ENCODE peak calls at places on chromosomes 2 and 18, in six cellular contexts. One of them, this sample, is unnamed. For H3K36me3, the result is how much of the 10 kb centered on the place peaks cover.

GRCh38 chr2:12452211-12452610 is 264.5 kb upstream of the TRIB2 start:
- DNase-seq in left lung: no peak
- DNase-seq in SK-N-SH: no peak
- DNase-seq in CD4-positive, CD25-positive, alpha-beta regulatory T cell: no peak
- DNase-seq in lower lobe of right lung: no peak
- DNase-seq in heart right ventricle: no peak
- DNase-seq in this sample: no peak

GRCh38 chr2:240701736-240702639 is 10.3 kb downstream of the AQP12A start:
- DNase-seq in left lung: no peak
- DNase-seq in SK-N-SH: no peak
- DNase-seq in CD4-positive, CD25-positive, alpha-beta regulatory T cell: no peak
- DNase-seq in lower lobe of right lung: peak
- DNase-seq in heart right ventricle: no peak
- DNase-seq in this sample: peak

GRCh38 chr18:58417752-58418151 is 211.1 kb downstream of the ALPK2 start:
- DNase-seq in left lung: no peak
- DNase-seq in SK-N-SH: no peak
- DNase-seq in CD4-positive, CD25-positive, alpha-beta regulatory T cell: no peak
- DNase-seq in lower lobe of right lung: no peak
- DNase-seq in heart right ventricle: no peak
- DNase-seq in this sample: no peak

GRCh38 chr2:96769816-96770215 is 9.1 kb downstream of the CNNM4 start:
- DNase-seq in left lung: no peak
- DNase-seq in SK-N-SH: peak
- DNase-seq in CD4-positive, CD25-positive, alpha-beta regulatory T cell: no peak
- DNase-seq in lower lobe of right lung: peak
- DNase-seq in heart right ventricle: peak
- DNase-seq in this sample: peak

GRCh38 chr2:191692502-191693115 is 14.7 kb downstream of the NABP1 start:
- DNase-seq in left lung: no peak
- DNase-seq in SK-N-SH: no peak
- DNase-seq in CD4-positive, CD25-positive, alpha-beta regulatory T cell: no peak
- DNase-seq in lower lobe of right lung: no peak
- DNase-seq in heart right ventricle: no peak
- DNase-seq in this sample: no peak

GRCh38 chr18:812673-813404 is 797 bp upstream of the YES1 start:
- DNase-seq in left lung: peak
- DNase-seq in SK-N-SH: peak
- DNase-seq in CD4-positive, CD25-positive, alpha-beta regulatory T cell: peak
- DNase-seq in lower lobe of right lung: peak
- DNase-seq in heart right ventricle: peak
- DNase-seq in this sample: peak

GRCh38 chr2:224284134-224284946 is 117.6 kb downstream of the FAM124B start:
- DNase-seq in left lung: no peak
- DNase-seq in SK-N-SH: peak
- DNase-seq in CD4-positive, CD25-positive, alpha-beta regulatory T cell: peak
- DNase-seq in lower lobe of right lung: no peak
- DNase-seq in heart right ventricle: peak
- DNase-seq in this sample: no peak

GRCh38 chr2:73128841-73129535 is 16.2 kb upstream of the RAB11FIP5 start:
- DNase-seq in left lung: no peak
- DNase-seq in SK-N-SH: no peak
- DNase-seq in CD4-positive, CD25-positive, alpha-beta regulatory T cell: no peak
- DNase-seq in lower lobe of right lung: no peak
- DNase-seq in heart right ventricle: no peak
- DNase-seq in this sample: no peak

GRCh38 chr2:33074197-33074596 is 127.4 kb downstream of the LTBP1 start:
- DNase-seq in left lung: no peak
- DNase-seq in SK-N-SH: no peak
- DNase-seq in CD4-positive, CD25-positive, alpha-beta regulatory T cell: no peak
- DNase-seq in lower lobe of right lung: no peak
- DNase-seq in heart right ventricle: no peak
- DNase-seq in this sample: no peak

GRCh38 chr2:196268538-196269338 is 97.4 kb upstream of the STK17B start:
- DNase-seq in left lung: no peak
- DNase-seq in SK-N-SH: no peak
- DNase-seq in CD4-positive, CD25-positive, alpha-beta regulatory T cell: peak
- DNase-seq in lower lobe of right lung: no peak
- DNase-seq in heart right ventricle: no peak
- DNase-seq in this sample: peak

GRCh38 chr18:70047931-70048603 is 100.4 kb upstream of the CD226 start:
- DNase-seq in left lung: no peak
- DNase-seq in SK-N-SH: no peak
- DNase-seq in CD4-positive, CD25-positive, alpha-beta regulatory T cell: no peak
- DNase-seq in lower lobe of right lung: no peak
- DNase-seq in heart right ventricle: no peak
- DNase-seq in this sample: no peak

GRCh38 chr2:132837764-132838163 is 167.8 kb upstream of the LYPD1 start:
- DNase-seq in left lung: no peak
- DNase-seq in SK-N-SH: no peak
- DNase-seq in CD4-positive, CD25-positive, alpha-beta regulatory T cell: no peak
- DNase-seq in lower lobe of right lung: no peak
- DNase-seq in heart right ventricle: no peak
- DNase-seq in this sample: no peak

GRCh38 chr2:1728821-1729220 is 15.5 kb downstream of the PXDN start:
- DNase-seq in left lung: peak
- DNase-seq in SK-N-SH: peak
- DNase-seq in CD4-positive, CD25-positive, alpha-beta regulatory T cell: no peak
- DNase-seq in lower lobe of right lung: peak
- DNase-seq in heart right ventricle: peak
- DNase-seq in this sample: peak

GRCh38 chr18:7447629-7448028 is 119.5 kb upstream of the PTPRM start:
- DNase-seq in left lung: no peak
- DNase-seq in SK-N-SH: no peak
- DNase-seq in CD4-positive, CD25-positive, alpha-beta regulatory T cell: no peak
- DNase-seq in lower lobe of right lung: no peak
- DNase-seq in heart right ventricle: no peak
- DNase-seq in this sample: no peak

GRCh38 chr2:134375935-134376334 is 122.1 kb downstream of the MGAT5 start:
- DNase-seq in left lung: no peak
- DNase-seq in SK-N-SH: peak
- DNase-seq in CD4-positive, CD25-positive, alpha-beta regulatory T cell: no peak
- DNase-seq in lower lobe of right lung: no peak
- DNase-seq in heart right ventricle: no peak
- DNase-seq in this sample: no peak

GRCh38 chr18:3806656-3807055 is 356.7 kb downstream of the TGIF1 start:
- DNase-seq in left lung: no peak
- DNase-seq in SK-N-SH: no peak
- DNase-seq in CD4-positive, CD25-positive, alpha-beta regulatory T cell: no peak
- DNase-seq in lower lobe of right lung: no peak
- DNase-seq in heart right ventricle: no peak
- DNase-seq in this sample: no peak

DNA sequence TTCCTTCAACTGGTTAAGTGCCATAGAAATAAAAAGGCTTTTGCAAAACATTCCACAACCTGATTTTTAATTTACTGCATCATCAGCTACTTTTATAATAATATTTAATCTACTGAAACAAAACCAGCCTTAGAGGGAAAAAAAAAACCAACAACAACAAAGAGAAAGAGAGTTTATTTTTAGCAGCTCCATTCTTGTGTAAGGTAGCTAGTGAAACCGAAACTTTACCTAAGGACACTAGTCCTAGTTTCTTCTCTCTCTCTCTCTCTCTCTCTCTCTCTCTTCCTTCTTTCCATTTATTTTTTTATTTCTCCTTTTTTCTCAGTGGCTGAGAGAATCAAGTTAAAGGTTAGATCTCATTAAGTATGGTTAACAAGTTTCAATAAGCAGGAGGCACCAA is 21.4 kb downstream of the EN1 start:
- DNase-seq in left lung: no peak
- DNase-seq in SK-N-SH: no peak
- DNase-seq in CD4-positive, CD25-positive, alpha-beta regulatory T cell: no peak
- DNase-seq in lower lobe of right lung: no peak
- DNase-seq in heart right ventricle: no peak
- DNase-seq in this sample: no peak
- H3K4me3 ChIP-seq in left lung: no peak
- H3K4me3 ChIP-seq in SK-N-SH: no peak
- H3K4me3 ChIP-seq in CD4-positive, CD25-positive, alpha-beta regulatory T cell: no peak
- H3K4me3 ChIP-seq in lower lobe of right lung: no peak
- H3K4me3 ChIP-seq in heart right ventricle: no peak
- H3K4me3 ChIP-seq in this sample: no peak

DNA sequence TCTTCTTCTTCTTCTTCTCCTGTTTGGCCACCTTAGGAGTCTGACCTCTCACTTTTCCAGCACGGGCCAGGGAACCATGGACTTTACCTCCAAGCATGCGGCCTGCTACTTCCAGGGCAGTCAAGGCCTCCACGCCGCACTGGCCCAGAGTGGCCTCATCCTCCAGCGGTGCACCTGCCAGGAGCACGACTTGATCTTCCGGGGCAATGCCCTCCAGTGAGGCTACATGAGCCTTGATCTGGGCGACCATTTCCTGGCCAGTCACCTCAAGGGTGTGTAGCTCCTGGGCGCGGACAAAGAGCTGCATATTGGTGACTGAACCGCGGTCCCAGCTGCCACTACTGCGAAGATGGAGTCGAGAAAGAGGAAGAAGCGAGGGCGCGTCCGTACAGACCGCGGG is 67.1 kb downstream of the DIPK1C start:
- DNase-seq in left lung: no peak
- DNase-seq in SK-N-SH: no peak
- DNase-seq in CD4-positive, CD25-positive, alpha-beta regulatory T cell: no peak
- DNase-seq in lower lobe of right lung: no peak
- DNase-seq in heart right ventricle: no peak
- DNase-seq in this sample: no peak
- H3K36me3 ChIP-seq in left lung: under half
- H3K36me3 ChIP-seq in SK-N-SH: under half
- H3K36me3 ChIP-seq in CD4-positive, CD25-positive, alpha-beta regulatory T cell: under half
- H3K36me3 ChIP-seq in lower lobe of right lung: under half
- H3K36me3 ChIP-seq in heart right ventricle: under half
- H3K36me3 ChIP-seq in this sample: under half

GRCh38 chr18:50298443-50299284 is 11.2 kb upstream of the CXXC1 start:
- DNase-seq in left lung: peak
- DNase-seq in SK-N-SH: no peak
- DNase-seq in CD4-positive, CD25-positive, alpha-beta regulatory T cell: no peak
- DNase-seq in lower lobe of right lung: no peak
- DNase-seq in heart right ventricle: no peak
- DNase-seq in this sample: no peak

GRCh38 chr18:50301074-50301473 is 13.6 kb upstream of the CXXC1 start:
- DNase-seq in left lung: no peak
- DNase-seq in SK-N-SH: no peak
- DNase-seq in CD4-positive, CD25-positive, alpha-beta regulatory T cell: no peak
- DNase-seq in lower lobe of right lung: no peak
- DNase-seq in heart right ventricle: no peak
- DNase-seq in this sample: no peak

GRCh38 chr18:50299626-50300388 is 12.3 kb upstream of the CXXC1 start:
- DNase-seq in left lung: no peak
- DNase-seq in SK-N-SH: no peak
- DNase-seq in CD4-positive, CD25-positive, alpha-beta regulatory T cell: no peak
- DNase-seq in lower lobe of right lung: no peak
- DNase-seq in heart right ventricle: no peak
- DNase-seq in this sample: no peak

GRCh38 chr18:50293039-50293438 is 5.5 kb upstream of the CXXC1 start:
- DNase-seq in left lung: no peak
- DNase-seq in SK-N-SH: no peak
- DNase-seq in CD4-positive, CD25-positive, alpha-beta regulatory T cell: no peak
- DNase-seq in lower lobe of right lung: no peak
- DNase-seq in heart right ventricle: no peak
- DNase-seq in this sample: no peak

DNA sequence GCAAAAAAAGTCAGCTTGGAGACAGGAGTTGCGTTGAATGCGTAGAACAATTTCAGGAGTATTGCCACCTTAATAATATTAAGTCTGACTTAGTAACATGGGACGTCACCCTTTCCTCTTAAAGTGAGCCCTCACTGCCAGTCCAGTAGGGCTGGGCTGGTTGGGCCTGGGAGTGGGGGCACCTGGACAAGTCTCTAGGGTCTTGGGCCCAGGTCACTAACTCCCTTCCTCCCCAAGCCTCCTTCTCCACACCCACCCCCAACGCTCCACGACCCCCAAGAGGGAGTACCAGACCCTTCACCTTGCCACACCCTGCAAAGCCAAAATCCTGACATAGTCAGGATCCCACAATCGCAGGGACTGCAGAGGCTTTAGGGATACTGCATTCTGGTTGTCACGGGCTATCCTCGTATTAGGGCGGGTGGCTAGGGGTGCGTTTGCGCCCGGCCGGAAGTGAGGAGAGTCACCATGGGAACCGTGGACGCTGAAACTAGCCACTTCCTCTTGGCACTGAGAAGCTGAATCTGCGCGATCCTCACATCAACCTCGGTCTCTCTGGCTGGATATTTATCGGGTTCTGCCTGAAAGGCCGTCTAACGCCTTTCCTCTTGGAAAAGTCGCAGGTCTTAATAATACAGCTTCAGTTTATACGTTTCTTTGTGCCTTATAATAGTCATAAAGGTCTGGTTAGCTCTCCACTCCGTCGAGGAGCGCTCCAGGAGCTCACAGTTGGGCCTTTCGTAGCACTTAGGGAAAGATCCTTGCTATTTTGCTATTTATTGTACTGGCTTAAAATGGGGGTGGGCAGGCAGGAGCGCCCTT is 10.3 kb upstream of the CXXC1 start:
- DNase-seq in left lung: peak
- DNase-seq in SK-N-SH: peak
- DNase-seq in CD4-positive, CD25-positive, alpha-beta regulatory T cell: peak
- DNase-seq in lower lobe of right lung: peak
- DNase-seq in heart right ventricle: peak
- DNase-seq in this sample: peak
- H3K27ac ChIP-seq in left lung: no peak
- H3K27ac ChIP-seq in SK-N-SH: no peak
- H3K27ac ChIP-seq in CD4-positive, CD25-positive, alpha-beta regulatory T cell: no peak
- H3K27ac ChIP-seq in lower lobe of right lung: no peak
- H3K27ac ChIP-seq in heart right ventricle: no peak
- H3K27ac ChIP-seq in this sample: no peak

DNA sequence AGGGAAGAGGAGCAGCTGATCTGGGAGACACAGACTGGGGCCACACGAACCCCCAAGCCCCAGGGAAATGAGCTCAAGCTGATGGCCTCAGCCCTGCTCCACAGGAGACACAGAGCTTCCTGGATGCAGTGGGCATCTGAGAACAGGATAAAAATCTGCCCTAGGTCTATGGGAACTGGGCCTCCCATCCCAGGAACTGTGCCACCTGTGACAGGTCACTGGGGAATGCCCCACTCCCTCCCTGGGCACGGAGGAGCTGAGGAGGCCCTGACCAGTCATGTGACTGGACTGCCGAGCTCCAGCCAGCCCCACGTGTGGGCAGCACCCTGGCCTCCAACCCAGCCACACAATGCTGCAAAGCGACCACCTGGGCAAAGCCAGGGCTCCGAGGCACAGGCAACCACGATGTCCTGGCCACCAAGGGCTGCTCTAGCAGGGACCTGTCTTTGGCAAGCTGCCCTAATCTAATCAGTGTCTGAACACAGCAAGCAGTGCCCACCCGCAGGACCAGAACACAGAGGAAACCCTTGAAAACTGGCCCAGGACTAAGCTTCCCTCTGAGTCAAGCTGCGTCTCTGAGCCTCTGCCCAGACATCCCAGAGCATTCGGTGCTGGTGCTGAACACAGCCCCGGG is 57.8 kb upstream of the ID2 start:
- DNase-seq in left lung: no peak
- DNase-seq in SK-N-SH: peak
- DNase-seq in CD4-positive, CD25-positive, alpha-beta regulatory T cell: no peak
- DNase-seq in lower lobe of right lung: peak
- DNase-seq in heart right ventricle: no peak
- DNase-seq in this sample: no peak
- H3K4me3 ChIP-seq in left lung: no peak
- H3K4me3 ChIP-seq in SK-N-SH: no peak
- H3K4me3 ChIP-seq in CD4-positive, CD25-positive, alpha-beta regulatory T cell: no peak
- H3K4me3 ChIP-seq in lower lobe of right lung: no peak
- H3K4me3 ChIP-seq in heart right ventricle: no peak
- H3K4me3 ChIP-seq in this sample: no peak